ENCODE peak calls at places on chromosomes 5 and 9, in seven cellular contexts. One of them, this sample, is unnamed.

GRCh38 chr9:91681461-91682305 is 258.1 kb upstream of the NFIL3 start:
- DNase-seq in NCI-H345: no peak
- DNase-seq in nephron progenitor cell: peak; percentile 86
- DNase-seq in T-helper 1 cell: peak; percentile 23
- DNase-seq in lower leg skin: peak; percentile 92
- DNase-seq in ovary: peak; percentile 86
- DNase-seq in NCI-H82: no peak
- DNase-seq in this sample: peak; percentile 85

GRCh38 chr5:177494356-177495195 is 2.8 kb downstream of the PDLIM7 start:
- DNase-seq in NCI-H345: no peak
- DNase-seq in nephron progenitor cell: peak; percentile 52
- DNase-seq in T-helper 1 cell: no peak
- DNase-seq in lower leg skin: no peak
- DNase-seq in ovary: peak; percentile 81
- DNase-seq in NCI-H82: peak; percentile 39
- DNase-seq in this sample: no peak

GRCh38 chr9:85108806-85109205 is 439.3 kb downstream of the NTRK2 start:
- DNase-seq in NCI-H345: no peak
- DNase-seq in nephron progenitor cell: no peak
- DNase-seq in T-helper 1 cell: no peak
- DNase-seq in lower leg skin: no peak
- DNase-seq in ovary: no peak
- DNase-seq in NCI-H82: no peak
- DNase-seq in this sample: no peak

GRCh38 chr9:130962418-130963316 is 23.6 kb upstream of the FIBCD1 start:
- DNase-seq in NCI-H345: no peak
- DNase-seq in nephron progenitor cell: no peak
- DNase-seq in T-helper 1 cell: no peak
- DNase-seq in lower leg skin: no peak
- DNase-seq in ovary: no peak
- DNase-seq in NCI-H82: no peak
- DNase-seq in this sample: no peak

GRCh38 chr9:125401317-125401716 is 139.7 kb downstream of the GAPVD1 start:
- DNase-seq in NCI-H345: no peak
- DNase-seq in nephron progenitor cell: no peak
- DNase-seq in T-helper 1 cell: no peak
- DNase-seq in lower leg skin: no peak
- DNase-seq in ovary: no peak
- DNase-seq in NCI-H82: peak; percentile 38
- DNase-seq in this sample: no peak

GRCh38 chr5:159510282-159510681 is 180.0 kb upstream of the IL12B start:
- DNase-seq in NCI-H345: no peak
- DNase-seq in nephron progenitor cell: peak; percentile 83
- DNase-seq in T-helper 1 cell: no peak
- DNase-seq in lower leg skin: peak; percentile 92
- DNase-seq in ovary: peak; percentile 31
- DNase-seq in NCI-H82: peak; percentile 10
- DNase-seq in this sample: no peak

GRCh38 chr9:22446950-22447606 is 454 bp downstream of the DMRTA1 start:
- DNase-seq in NCI-H345: peak; percentile 67
- DNase-seq in nephron progenitor cell: peak; percentile 82
- DNase-seq in T-helper 1 cell: no peak
- DNase-seq in lower leg skin: no peak
- DNase-seq in ovary: peak; percentile 37
- DNase-seq in NCI-H82: peak; percentile 83
- DNase-seq in this sample: peak; percentile 56

GRCh38 chr5:109921735-109922395 is 232.1 kb downstream of the MAN2A1 start:
- DNase-seq in NCI-H345: peak; percentile 30
- DNase-seq in nephron progenitor cell: no peak
- DNase-seq in T-helper 1 cell: peak; percentile 34
- DNase-seq in lower leg skin: no peak
- DNase-seq in ovary: no peak
- DNase-seq in NCI-H82: peak; percentile 95
- DNase-seq in this sample: peak; percentile 38

GRCh38 chr9:131436386-131436785 is 42.5 kb downstream of the PRRC2B start:
- DNase-seq in NCI-H345: no peak
- DNase-seq in nephron progenitor cell: no peak
- DNase-seq in T-helper 1 cell: no peak
- DNase-seq in lower leg skin: no peak
- DNase-seq in ovary: no peak
- DNase-seq in NCI-H82: no peak
- DNase-seq in this sample: no peak

GRCh38 chr9:129718647-129719046 is 34.2 kb downstream of the PTGES start:
- DNase-seq in NCI-H345: no peak
- DNase-seq in nephron progenitor cell: no peak
- DNase-seq in T-helper 1 cell: no peak
- DNase-seq in lower leg skin: no peak
- DNase-seq in ovary: no peak
- DNase-seq in NCI-H82: no peak
- DNase-seq in this sample: no peak

GRCh38 chr9:95506692-95507455 is 9.9 kb downstream of the PTCH1 start:
- DNase-seq in NCI-H345: peak; percentile 40
- DNase-seq in nephron progenitor cell: peak; percentile 52
- DNase-seq in T-helper 1 cell: no peak
- DNase-seq in lower leg skin: peak; percentile 88
- DNase-seq in ovary: peak; percentile 65
- DNase-seq in NCI-H82: peak; percentile 59
- DNase-seq in this sample: peak; percentile 62

GRCh38 chr5:76169536-76169935 is 86.4 kb downstream of the SV2C start:
- DNase-seq in NCI-H345: no peak
- DNase-seq in nephron progenitor cell: no peak
- DNase-seq in T-helper 1 cell: no peak
- DNase-seq in lower leg skin: no peak
- DNase-seq in ovary: no peak
- DNase-seq in NCI-H82: peak; percentile 99
- DNase-seq in this sample: no peak

GRCh38 chr5:67679184-67679855 is 482.7 kb upstream of the CD180 start:
- DNase-seq in NCI-H345: no peak
- DNase-seq in nephron progenitor cell: no peak
- DNase-seq in T-helper 1 cell: no peak
- DNase-seq in lower leg skin: no peak
- DNase-seq in ovary: no peak
- DNase-seq in NCI-H82: no peak
- DNase-seq in this sample: no peak

GRCh38 chr9:35905912-35906679 is at the start of gene HRCT1:
- DNase-seq in NCI-H345: peak; percentile 72
- DNase-seq in nephron progenitor cell: no peak
- DNase-seq in T-helper 1 cell: no peak
- DNase-seq in lower leg skin: peak; percentile 97
- DNase-seq in ovary: peak; percentile 88
- DNase-seq in NCI-H82: no peak
- DNase-seq in this sample: no peak

GRCh38 chr5:57307516-57307915 is 133.7 kb downstream of the GPBP1 start:
- DNase-seq in NCI-H345: no peak
- DNase-seq in nephron progenitor cell: no peak
- DNase-seq in T-helper 1 cell: no peak
- DNase-seq in lower leg skin: no peak
- DNase-seq in ovary: no peak
- DNase-seq in NCI-H82: no peak
- DNase-seq in this sample: no peak